ENCODE peak calls at places on chromosomes 6 and 20, in eight cellular contexts. M is fibroblast of gingiva; F is memory B cell; A is ovary; N is DMS53; C is Peyer's patch; G is Right ventricle myocardium superior; J is stimulated activated CD4-positive, alpha-beta T cell treated with anti-CD3 and anti-CD28 coated beads, Interleukin-15, amount 100 ng/mL, for 1 hour. Z is an unnamed sample.

GRCh38 chr6:148090326-148090725 is 252.3 kb upstream of the SASH1 start:
- DNase-seq in A (no peak), C (no peak), N (no peak), M (no peak), F (no peak), J (no peak), G (no peak), Z (no peak)

GRCh38 chr6:92126088-92126487 is 1293.3 kb downstream of the EPHA7 start:
- DNase-seq in N (no peak), A (no peak), M (no peak), F (no peak), J (no peak), G (no peak), C (no peak), Z (no peak)

GRCh38 chr6:100023798-100024197 is 29.8 kb upstream of the MCHR2 start:
- DNase-seq in J (no peak), N (no peak), M (no peak), A (no peak), C (no peak), G (no peak), F (no peak), Z (no peak)

GRCh38 chr20:4602297-4602631 is 119.4 kb upstream of the PRND start:
- DNase-seq in N (no peak), M (no peak), G (no peak), A (no peak), C (no peak), J (no peak), F (no peak), Z (no peak)

GRCh38 chr6:31614674-31615578 is at the start of gene AIF1:
- DNase-seq in A (no peak), M (no peak), G (no peak), J (no peak), N (no peak), C (no peak), F (no peak), Z (no peak)

GRCh38 chr20:23078351-23078993 is 7.7 kb downstream of the CD93 start:
- DNase-seq in C (no peak), M (peak; percentile 80), A (no peak), N (no peak), J (no peak), G (no peak), F (no peak), Z (no peak)

GRCh38 chr6:68740828-68741500 is 105.9 kb downstream of the ADGRB3 start:
- DNase-seq in A (no peak), G (no peak), N (peak; percentile 40), M (no peak), C (no peak), F (no peak), J (no peak), Z (no peak)

GRCh38 chr6:111812080-111813038 is 60.9 kb downstream of the FYN start:
- DNase-seq in J (no peak), C (no peak), M (no peak), N (no peak), A (no peak), G (no peak), F (no peak), Z (no peak)

GRCh38 chr6:71404145-71404966 is 115.7 kb downstream of the OGFRL1 start:
- DNase-seq in M (peak; percentile 66), C (no peak), F (no peak), G (no peak), N (peak; percentile 20), A (no peak), J (no peak), Z (no peak)

GRCh38 chr6:52574709-52575489 is 2.0 kb downstream of the TRAM2 start:
- DNase-seq in M (peak; percentile 61), C (peak; percentile 72), F (peak; percentile 27), N (no peak), G (peak; percentile 58), J (peak; percentile 13), A (peak; percentile 38), Z (peak; percentile 52)